ENCODE peak calls at places on chromosomes 12 and 14, in nine cellular contexts. A is activated T-helper 9 cell treated with anti-CD3 and anti-CD28 coated beads, Interleukin-2, amount 50 U/mL, for 16 hours; H is A549; D is nucleus accumbens; K is stomach; F is MG63; W is COR-L47; X is stimulated activated CD8-positive, alpha-beta memory T cell treated with anti-CD3 and anti-CD28 coated beads, Interleukin-15, amount 100 ng/mL, for 24 hours; Z is adrenal gland. R is an unnamed sample.

GRCh38 chr12:5907812-5908211 is 37.2 kb downstream of the ANO2 start:
- DNase-seq in A (no peak), H (no peak), D (no peak), K (no peak), F (no peak), W (no peak), X (no peak), Z (no peak), R (no peak)

GRCh38 chr14:58426819-58427288 is 477 bp downstream of the TIMM9 start:
- DNase-seq in A (peak), H (peak), D (peak), K (peak), F (peak), W (peak), X (peak), Z (peak), R (peak)

GRCh38 chr14:76371066-76371465 is 4.9 kb upstream of the ESRRB start:
- DNase-seq in A (no peak), H (no peak), D (no peak), K (no peak), F (no peak), W (peak), X (no peak), Z (no peak), R (no peak)

GRCh38 chr12:124680863-124681778 is 113.7 kb upstream of the NCOR2 start:
- DNase-seq in A (no peak), H (peak), D (peak), K (no peak), F (peak), W (no peak), X (no peak), Z (peak), R (peak)

GRCh38 chr12:132495629-132496207 is 5.8 kb downstream of the FBRSL1 start:
- DNase-seq in A (no peak), H (no peak), D (no peak), K (no peak), F (no peak), W (no peak), X (no peak), Z (peak), R (no peak)

GRCh38 chr12:111024205-111024794 is 103.9 kb upstream of the MYL2 start:
- DNase-seq in A (peak), H (peak), D (no peak), K (peak), F (peak), W (peak), X (peak), Z (peak), R (peak)

GRCh38 chr12:55658635-55659391 is 22.1 kb downstream of the OR10P1 start:
- DNase-seq in A (no peak), H (no peak), D (no peak), K (no peak), F (no peak), W (no peak), X (no peak), Z (no peak), R (no peak)

GRCh38 chr14:55963295-55963694 is 154.9 kb upstream of the PELI2 start:
- DNase-seq in A (no peak), H (no peak), D (no peak), K (no peak), F (no peak), W (no peak), X (no peak), Z (no peak), R (no peak)

GRCh38 chr14:33646692-33647260 is 304.1 kb downstream of the EGLN3 start:
- DNase-seq in A (no peak), H (no peak), D (no peak), K (no peak), F (peak), W (no peak), X (no peak), Z (no peak), R (no peak)

GRCh38 chr14:89921896-89922548 is 32.5 kb downstream of the EFCAB11 start:
- DNase-seq in A (no peak), H (no peak), D (peak), K (no peak), F (no peak), W (no peak), X (no peak), Z (no peak), R (no peak)

GRCh38 chr12:103326190-103326589 is 169.6 kb downstream of the C12orf42 start:
- DNase-seq in A (no peak), H (peak), D (no peak), K (no peak), F (no peak), W (no peak), X (no peak), Z (no peak), R (peak)

GRCh38 chr14:36646664-36647416 is 14.8 kb upstream of the PAX9 start:
- DNase-seq in A (no peak), H (no peak), D (no peak), K (no peak), F (peak), W (peak), X (no peak), Z (no peak), R (no peak)

GRCh38 chr12:68871899-68872298 is 61.1 kb downstream of the CPM start:
- DNase-seq in A (no peak), H (peak), D (no peak), K (no peak), F (peak), W (no peak), X (no peak), Z (no peak), R (peak)

GRCh38 chr12:102220736-102221135 is 23.1 kb upstream of the PMCH start:
- DNase-seq in A (no peak), H (no peak), D (no peak), K (no peak), F (no peak), W (no peak), X (no peak), Z (no peak), R (no peak)

GRCh38 chr14:20468773-20469241 is 399 bp upstream of the PNP start:
- DNase-seq in A (no peak), H (no peak), D (no peak), K (no peak), F (no peak), W (no peak), X (no peak), Z (no peak), R (peak)

GRCh38 chr12:116542345-116542950 is 16.7 kb upstream of the MAP1LC3B2 start:
- DNase-seq in A (no peak), H (no peak), D (no peak), K (no peak), F (no peak), W (no peak), X (no peak), Z (peak), R (peak)

GRCh38 chr12:6953417-6954315 is 2.5 kb downstream of the PTPN6 start:
- DNase-seq in A (peak), H (no peak), D (no peak), K (peak), F (no peak), W (no peak), X (no peak), Z (peak), R (no peak)